ENCODE peak calls at places on chromosome 6, in six cellular contexts. K is HCT116, H is GM23248, T is neural progenitor cell, N is K562, F is PC-9. I is an unnamed sample.

GRCh38 chr6:139457482-139457881 is 83.0 kb upstream of the CITED2 start:
- DNase-seq in T (no peak), F (no peak), H (peak), K (no peak), N (no peak), I (no peak)

GRCh38 chr6:32178547-32179440 is 589 bp downstream of the RNF5 start:
- DNase-seq in T (no peak), H (peak), K (no peak), F (no peak), N (peak), I (no peak)

GRCh38 chr6:14664112-14664592 is 546.6 kb downstream of the CD83 start:
- DNase-seq in T (no peak), H (no peak), F (no peak), K (no peak), N (no peak), I (no peak)

GRCh38 chr6:154796484-154796883 is 63.3 kb downstream of the SCAF8 start:
- DNase-seq in F (no peak), N (no peak), T (no peak), H (no peak), K (no peak), I (no peak)

GRCh38 chr6:35972471-35972985 is 51.6 kb upstream of the SRPK1 start:
- DNase-seq in F (no peak), K (no peak), H (no peak), N (no peak), T (peak), I (no peak)

GRCh38 chr6:5287205-5287965 is 26.1 kb downstream of the FARS2 start:
- DNase-seq in F (peak), K (no peak), H (peak), N (no peak), T (no peak), I (peak)

GRCh38 chr6:88050140-88050818 is 2.6 kb downstream of the SPACA1 start:
- DNase-seq in N (no peak), F (no peak), T (no peak), H (peak), K (no peak), I (no peak)

GRCh38 chr6:150250826-150251225 is 108.0 kb downstream of the PPP1R14C start:
- DNase-seq in T (no peak), N (peak), F (peak), H (peak), K (no peak), I (peak)

GRCh38 chr6:130020106-130020851 is 1.9 kb downstream of the L3MBTL3 start:
- DNase-seq in F (peak), N (peak), K (no peak), T (peak), H (peak), I (peak)

GRCh38 chr6:129345890-129346289 is 364.1 kb downstream of the ARHGAP18 start:
- DNase-seq in H (peak), K (no peak), T (no peak), N (no peak), F (no peak), I (peak)

GRCh38 chr6:51541847-51542246 is 545.6 kb downstream of the PKHD1 start:
- DNase-seq in F (no peak), K (no peak), N (no peak), H (peak), T (peak), I (peak)

GRCh38 chr6:7697820-7698623 is 27.9 kb upstream of the BMP6 start:
- DNase-seq in F (peak), K (no peak), H (peak), T (no peak), N (no peak), I (peak)

GRCh38 chr6:31797607-31798006 is 2.1 kb upstream of the VARS1 start:
- DNase-seq in N (no peak), T (no peak), K (no peak), F (no peak), H (no peak), I (no peak)

DNA sequence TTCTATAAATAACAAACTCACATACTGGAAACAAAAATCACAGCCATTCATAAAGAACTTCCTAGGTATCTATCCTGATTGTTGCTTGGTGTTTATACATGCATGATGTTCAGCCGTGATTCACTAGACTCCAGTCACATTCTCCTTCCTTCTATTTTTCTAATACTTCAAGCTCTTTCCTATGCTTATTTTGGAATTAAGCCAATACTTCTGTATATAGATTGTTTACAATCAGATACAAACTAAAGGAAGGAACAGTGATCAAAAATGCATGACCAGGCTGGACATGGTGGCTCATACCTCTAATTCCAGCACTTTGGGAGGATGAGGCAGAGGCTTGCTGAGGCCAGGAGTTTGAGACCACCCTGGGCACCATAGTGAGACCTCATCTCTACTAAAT is 377.5 kb upstream of the IRAK1BP1 start:
- DNase-seq in K (no peak), T (no peak), F (no peak), N (no peak), H (no peak), I (peak)
- H2AFZ ChIP-seq in K (no peak), T (peak), F (no peak), N (no peak), H (no peak), I (peak)

GRCh38 chr6:90295854-90296345 is 743 bp downstream of the BACH2 start:
- DNase-seq in K (no peak), T (peak), H (peak), N (peak), F (peak), I (peak)
- TF ChIP-seq EZH2 in K (no peak), T (no peak), H (peak), N (no peak), F (no peak), I (no peak)

GRCh38 chr6:71510856-71511255 is 222.2 kb downstream of the OGFRL1 start:
- DNase-seq in K (no peak), T (no peak), H (no peak), F (no peak), N (no peak), I (no peak)

GRCh38 chr6:71509142-71509541 is 220.5 kb downstream of the OGFRL1 start:
- DNase-seq in F (no peak), K (no peak), T (no peak), H (no peak), N (no peak), I (no peak)

GRCh38 chr6:71513036-71513435 is 224.4 kb downstream of the OGFRL1 start:
- DNase-seq in T (no peak), K (no peak), N (no peak), H (no peak), F (no peak), I (no peak)

GRCh38 chr6:71510057-71510713 is 221.6 kb downstream of the OGFRL1 start:
- DNase-seq in H (peak), K (peak), F (peak), T (peak), N (no peak), I (peak)

DNA sequence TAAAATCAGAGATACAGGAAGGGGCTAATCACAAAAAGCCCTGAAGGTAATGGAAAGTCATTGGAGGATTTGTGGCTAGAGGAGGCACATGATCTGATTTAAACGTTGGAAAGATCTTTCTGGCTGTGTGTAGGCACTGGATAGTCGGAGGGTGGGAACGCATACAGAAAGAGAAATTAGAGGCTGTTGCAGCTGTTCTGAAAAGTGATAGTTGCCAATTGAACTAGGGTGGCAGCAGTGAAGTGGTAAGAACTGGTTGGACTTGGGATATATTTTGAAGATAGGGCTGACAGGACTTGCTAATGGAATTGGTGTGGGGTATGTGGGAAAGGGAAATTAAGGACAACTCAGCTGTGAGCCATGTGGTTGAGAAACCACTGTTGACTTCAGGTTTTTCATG is 223.6 kb downstream of the OGFRL1 start:
- DNase-seq in T (no peak), N (no peak), F (no peak), K (no peak), H (no peak), I (no peak)
- H2AFZ ChIP-seq in T (no peak), N (no peak), F (no peak), K (no peak), H (no peak), I (no peak)

GRCh38 chr6:10414766-10415592 is at the start of gene TFAP2A:
- DNase-seq in N (no peak), F (peak), K (no peak), H (peak), T (peak), I (peak)
- TF ChIP-seq EZH2 in N (no peak), F (no peak), K (no peak), H (peak), T (peak), I (no peak)

DNA sequence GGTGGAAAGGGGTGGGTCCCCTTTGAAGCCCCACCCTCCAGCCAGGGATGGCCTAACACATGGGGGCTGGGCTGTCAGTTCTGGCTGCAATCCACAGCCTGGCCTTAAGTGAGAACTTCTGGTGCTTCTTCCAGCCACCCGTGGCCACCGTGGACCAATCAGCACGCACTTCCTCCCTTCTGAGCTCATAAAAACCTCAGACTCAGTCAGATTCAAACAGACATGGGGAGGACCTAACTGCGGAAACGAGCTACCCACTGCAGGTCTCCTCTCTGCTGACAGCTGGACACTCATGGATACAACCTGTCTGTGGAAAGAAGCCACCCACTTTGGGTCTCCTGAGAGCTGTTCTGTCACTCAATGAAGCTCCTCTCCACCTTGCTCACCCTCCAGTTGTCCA is 20.4 kb upstream of the ZNF391 start:
- DNase-seq in F (no peak), H (no peak), T (no peak), K (no peak), N (peak), I (no peak)
- H2AFZ ChIP-seq in F (no peak), H (no peak), T (no peak), K (no peak), N (no peak), I (no peak)

GRCh38 chr6:166862287-166862977 is 93.9 kb downstream of the RNASET2 start:
- DNase-seq in F (no peak), N (no peak), H (peak), K (no peak), T (peak), I (no peak)
- TF ChIP-seq EZH2 in F (no peak), N (no peak), H (peak), K (no peak), T (no peak), I (no peak)

I was measured in mammary epithelial cell.